ENCODE peak calls at places on chromosomes 7 and 10, in four cellular contexts. One of them, this sample, is unnamed.

GRCh38 chr7:138951953-138952352 is 29.2 kb downstream of the KIAA1549 start:
- DNase-seq in substantia nigra: no peak
- DNase-seq in G401: no peak
- DNase-seq in AML-193: no peak
- DNase-seq in this sample: no peak

GRCh38 chr10:11373626-11374310 is 237.7 kb downstream of the USP6NL start:
- DNase-seq in G401: no peak
- DNase-seq in AML-193: no peak
- DNase-seq in substantia nigra: no peak
- DNase-seq in this sample: no peak

GRCh38 chr10:9957352-9957751 is 1060.3 kb upstream of the CELF2 start:
- DNase-seq in AML-193: no peak
- DNase-seq in substantia nigra: no peak
- DNase-seq in G401: no peak
- DNase-seq in this sample: no peak

GRCh38 chr10:122310311-122311050 is 39.4 kb downstream of the BTBD16 start:
- DNase-seq in G401: no peak
- DNase-seq in AML-193: no peak
- DNase-seq in substantia nigra: no peak
- DNase-seq in this sample: no peak

GRCh38 chr10:20962165-20962564 is 65.1 kb upstream of the NEBL start:
- DNase-seq in G401: no peak
- DNase-seq in substantia nigra: no peak
- DNase-seq in AML-193: no peak
- DNase-seq in this sample: no peak

GRCh38 chr10:50552308-50552707 is 71.4 kb downstream of the SGMS1 start:
- DNase-seq in substantia nigra: no peak
- DNase-seq in G401: no peak
- DNase-seq in AML-193: no peak
- DNase-seq in this sample: no peak

GRCh38 chr10:126588024-126588423 is 82.5 kb downstream of the C10orf90 start:
- DNase-seq in G401: no peak
- DNase-seq in substantia nigra: no peak
- DNase-seq in AML-193: no peak
- DNase-seq in this sample: no peak

GRCh38 chr7:4181446-4181845 is 500.6 kb upstream of the FOXK1 start:
- DNase-seq in G401: no peak
- DNase-seq in AML-193: no peak
- DNase-seq in substantia nigra: no peak
- DNase-seq in this sample: no peak

GRCh38 chr10:50605280-50606270 is 18.2 kb downstream of the SGMS1 start:
- DNase-seq in substantia nigra: no peak
- DNase-seq in AML-193: peak
- DNase-seq in G401: peak
- DNase-seq in this sample: no peak

GRCh38 chr7:4837814-4838625 is 23.8 kb downstream of the PAPOLB start:
- DNase-seq in substantia nigra: no peak
- DNase-seq in G401: peak
- DNase-seq in AML-193: no peak
- DNase-seq in this sample: no peak

GRCh38 chr7:134947329-134947728 is 39.0 kb upstream of the AGBL3 start:
- DNase-seq in AML-193: no peak
- DNase-seq in G401: no peak
- DNase-seq in substantia nigra: no peak
- DNase-seq in this sample: no peak

GRCh38 chr10:28698075-28698474 is 20.8 kb downstream of the BAMBI start:
- DNase-seq in G401: no peak
- DNase-seq in substantia nigra: no peak
- DNase-seq in AML-193: no peak
- DNase-seq in this sample: no peak

GRCh38 chr10:13485623-13486022 is 43.2 kb downstream of the BEND7 start:
- DNase-seq in substantia nigra: no peak
- DNase-seq in AML-193: no peak
- DNase-seq in G401: no peak
- DNase-seq in this sample: no peak

GRCh38 chr7:25073451-25073850 is 51.6 kb downstream of the CYCS start:
- DNase-seq in G401: no peak
- DNase-seq in AML-193: no peak
- DNase-seq in substantia nigra: no peak
- DNase-seq in this sample: no peak

GRCh38 chr7:40742270-40742669 is 607.5 kb downstream of the SUGCT start:
- DNase-seq in substantia nigra: no peak
- DNase-seq in AML-193: no peak
- DNase-seq in G401: no peak
- DNase-seq in this sample: no peak

GRCh38 chr7:109986701-109987100 is 1104.2 kb upstream of the LRRN3 start:
- DNase-seq in G401: no peak
- DNase-seq in substantia nigra: no peak
- DNase-seq in AML-193: no peak
- DNase-seq in this sample: no peak